ENCODE peak calls at places on chromosomes 6 and 20, in nine cellular contexts. I is HCEC 1CT; O is NCI-H82; Z is HCT116; S is AG09309; D is lower lobe of right lung; J is stimulated activated effector memory CD8-positive, alpha-beta T cell treated with anti-CD3 and anti-CD28 coated beads, Interleukin-12 subunit alpha, Interleukin-12 subunit beta, amount 100 ng/mL, for 72 hours; Y is breast epithelium; U is mesendoderm. R is an unnamed sample.

GRCh38 chr6:30394139-30394538 is 49.2 kb downstream of the RPP21 start:
- DNase-seq in I (no peak), O (no peak), Z (no peak), S (no peak), D (no peak), J (no peak), Y (no peak), U (no peak), R (no peak)

GRCh38 chr6:90484903-90485302 is 102.0 kb downstream of the MAP3K7 start:
- DNase-seq in I (no peak), O (no peak), Z (no peak), S (no peak), D (no peak), J (no peak), Y (no peak), U (no peak), R (no peak)

GRCh38 chr6:36927691-36928546 is 26.6 kb upstream of the PI16 start:
- DNase-seq in I (no peak), O (no peak), Z (no peak), S (no peak), D (no peak), J (no peak), Y (no peak), U (no peak), R (no peak)

GRCh38 chr20:41329435-41330342 is 10.9 kb upstream of the LPIN3 start:
- DNase-seq in I (peak), O (no peak), Z (peak), S (peak), D (peak), J (peak), Y (no peak), U (peak), R (peak)

GRCh38 chr6:107064579-107065065 is 36.6 kb downstream of the MTRES1 start:
- DNase-seq in I (peak), O (no peak), Z (no peak), S (peak), D (no peak), J (peak), Y (no peak), U (no peak), R (no peak)

GRCh38 chr6:122066200-122066599 is 333.3 kb upstream of the HSF2 start:
- DNase-seq in I (no peak), O (no peak), Z (no peak), S (no peak), D (no peak), J (no peak), Y (no peak), U (no peak), R (no peak)

GRCh38 chr6:43763133-43763797 is 6.7 kb upstream of the VEGFA start:
- DNase-seq in I (no peak), O (no peak), Z (no peak), S (peak), D (peak), J (no peak), Y (no peak), U (no peak), R (no peak)

GRCh38 chr20:63424613-63425012 is 47.8 kb downstream of the KCNQ2 start:
- DNase-seq in I (no peak), O (no peak), Z (no peak), S (no peak), D (no peak), J (no peak), Y (no peak), U (no peak), R (no peak)

GRCh38 chr6:149266659-149267058 is 50.9 kb upstream of the TAB2 start:
- DNase-seq in I (no peak), O (no peak), Z (no peak), S (no peak), D (no peak), J (no peak), Y (no peak), U (no peak), R (no peak)

GRCh38 chr6:85191656-85192055 is 258.2 kb upstream of the NT5E start:
- DNase-seq in I (no peak), O (no peak), Z (no peak), S (peak), D (no peak), J (no peak), Y (no peak), U (no peak), R (no peak)

GRCh38 chr6:11853678-11854417 is 75.2 kb upstream of the ADTRP start:
- DNase-seq in I (no peak), O (no peak), Z (no peak), S (no peak), D (no peak), J (no peak), Y (no peak), U (no peak), R (no peak)

GRCh38 chr20:39338977-39339376 is 376.8 kb downstream of the DHX35 start:
- DNase-seq in I (no peak), O (peak), Z (no peak), S (no peak), D (no peak), J (no peak), Y (no peak), U (peak), R (no peak)

GRCh38 chr20:58877374-58878360 is 25.2 kb downstream of the GNAS start:
- DNase-seq in I (no peak), O (peak), Z (no peak), S (no peak), D (no peak), J (no peak), Y (no peak), U (no peak), R (no peak)

GRCh38 chr6:52663120-52663934 is 7.6 kb upstream of the TMEM14A start:
- DNase-seq in I (peak), O (peak), Z (peak), S (peak), D (no peak), J (peak), Y (no peak), U (peak), R (peak)

GRCh38 chr6:112780498-112781096 is 433.5 kb downstream of the RFPL4B start:
- DNase-seq in I (peak), O (peak), Z (peak), S (peak), D (peak), J (no peak), Y (peak), U (peak), R (peak)

GRCh38 chr6:5379647-5380242 is 118.4 kb downstream of the FARS2 start:
- DNase-seq in I (peak), O (peak), Z (peak), S (no peak), D (no peak), J (peak), Y (no peak), U (peak), R (peak)

GRCh38 chr6:52725133-52725529 is 38.1 kb downstream of the GSTA2 start:
- DNase-seq in I (no peak), O (no peak), Z (no peak), S (no peak), D (no peak), J (no peak), Y (no peak), U (no peak), R (peak)

GRCh38 chr6:82118150-82118562 is 129.4 kb downstream of the IBTK start:
- DNase-seq in I (peak), O (no peak), Z (no peak), S (peak), D (no peak), J (no peak), Y (no peak), U (no peak), R (no peak)